ENCODE peak calls at places on chromosomes 13 and 19, in six cellular contexts. H, G, D, W, U and C are unnamed samples.

GRCh38 chr19:12159773-12160414 is 3.0 kb upstream of the ZNF136 start:
- DNase-seq in H (no peak), G (no peak), D (no peak), W (peak), U (no peak), C (no peak)

GRCh38 chr19:49272204-49272603 is 52.8 kb downstream of the SLC6A16 start:
- DNase-seq in H (no peak), G (no peak), D (no peak), W (no peak), U (no peak), C (no peak)

GRCh38 chr13:32259116-32259515 is 56.0 kb downstream of the ZAR1L start:
- DNase-seq in H (no peak), G (no peak), D (no peak), W (no peak), U (no peak), C (no peak)

GRCh38 chr13:106377341-106377740 is 158.1 kb downstream of the EFNB2 start:
- DNase-seq in H (no peak), G (no peak), D (no peak), W (no peak), U (no peak), C (no peak)

GRCh38 chr19:39506944-39507714 is 7.8 kb upstream of the SELENOV start:
- DNase-seq in H (peak), G (peak), D (no peak), W (peak), U (no peak), C (peak)

GRCh38 chr13:94716016-94716415 is 3.7 kb upstream of the SOX21 start:
- DNase-seq in H (no peak), G (peak), D (no peak), W (peak), U (no peak), C (no peak)

GRCh38 chr19:7068599-7068998 is 904 bp upstream of the ZNF557 start:
- DNase-seq in H (no peak), G (no peak), D (no peak), W (no peak), U (no peak), C (no peak)

GRCh38 chr13:35164324-35164932 is 222.4 kb downstream of the NBEA start:
- DNase-seq in H (peak), G (peak), D (no peak), W (peak), U (no peak), C (peak)

GRCh38 chr19:4694211-4694987 is 24.3 kb upstream of the MYDGF start:
- DNase-seq in H (peak), G (no peak), D (no peak), W (no peak), U (no peak), C (peak)

GRCh38 chr19:16920816-16921529 is 32.2 kb downstream of the F2RL3 start:
- DNase-seq in H (no peak), G (no peak), D (no peak), W (no peak), U (no peak), C (no peak)

GRCh38 chr19:2034729-2035589 is 16.1 kb downstream of the MKNK2 start:
- DNase-seq in H (peak), G (peak), D (peak), W (peak), U (no peak), C (no peak)

GRCh38 chr13:98397221-98397620 is 179.7 kb downstream of the STK24 start:
- DNase-seq in H (no peak), G (no peak), D (no peak), W (no peak), U (no peak), C (no peak)

GRCh38 chr13:31980842-31981241 is 50.7 kb upstream of the FRY start:
- DNase-seq in H (no peak), G (peak), D (no peak), W (no peak), U (no peak), C (no peak)

GRCh38 chr19:366205-366783 is 21.7 kb upstream of the MIER2 start:
- DNase-seq in H (no peak), G (no peak), D (no peak), W (no peak), U (no peak), C (no peak)

GRCh38 chr19:38653028-38653571 is 5.7 kb downstream of the ACTN4 start:
- DNase-seq in H (peak), G (no peak), D (no peak), W (no peak), U (peak), C (peak)

GRCh38 chr13:28716511-28716910 is 2.3 kb downstream of the SLC46A3 start:
- DNase-seq in H (no peak), G (no peak), D (no peak), W (no peak), U (no peak), C (no peak)

GRCh38 chr19:58581227-58582141 is 8.3 kb upstream of the MZF1 start:
- DNase-seq in H (no peak), G (no peak), D (peak), W (peak), U (no peak), C (no peak)

GRCh38 chr19:35995655-35995993 is 636 bp downstream of the SDHAF1 start:
- DNase-seq in H (peak), G (peak), D (no peak), W (peak), U (no peak), C (no peak)

GRCh38 chr13:46126552-46127171 is 21.8 kb upstream of the CPB2 start:
- DNase-seq in H (peak), G (peak), D (peak), W (peak), U (peak), C (no peak)

GRCh38 chr19:384801-385169 is 24.2 kb downstream of the C2CD4C start:
- DNase-seq in H (no peak), G (no peak), D (no peak), W (no peak), U (no peak), C (no peak)

GRCh38 chr13:47858678-47859050 is 142.4 kb downstream of the SUCLA2 start:
- DNase-seq in H (peak), G (no peak), D (no peak), W (no peak), U (no peak), C (no peak)

GRCh38 chr19:1248454-1249297 is at the start of gene MIDN:
- DNase-seq in H (peak), G (peak), D (peak), W (peak), U (peak), C (peak)

GRCh38 chr19:30430206-30430734 is 58.1 kb downstream of the ZNF536 start:
- DNase-seq in H (no peak), G (no peak), D (no peak), W (no peak), U (no peak), C (no peak)

GRCh38 chr19:15426485-15427349 is 7.9 kb upstream of the AKAP8L start:
- DNase-seq in H (no peak), G (no peak), D (no peak), W (no peak), U (no peak), C (no peak)

GRCh38 chr13:50529154-50529882 is 314.2 kb downstream of the DLEU7 start:
- DNase-seq in H (peak), G (peak), D (no peak), W (no peak), U (no peak), C (peak)

GRCh38 chr13:75507027-75508001 is 25.3 kb upstream of the TBC1D4 start:
- DNase-seq in H (peak), G (no peak), D (no peak), W (no peak), U (peak), C (no peak)

GRCh38 chr19:13401388-13401787 is 104.9 kb downstream of the CACNA1A start:
- DNase-seq in H (peak), G (no peak), D (no peak), W (no peak), U (no peak), C (no peak)

GRCh38 chr19:44908836-44909201 is 3.2 kb downstream of the APOE start:
- DNase-seq in H (no peak), G (no peak), D (no peak), W (no peak), U (no peak), C (no peak)